ENCODE peak calls at places on chromosomes 16 and 17, in ten cellular contexts. One of them, this sample, is unnamed.

GRCh38 chr16:47018223-47018891 is 44.9 kb upstream of the DNAJA2 start:
- DNase-seq in caudate nucleus: no peak
- DNase-seq in activated T-helper 2 cell treated with anti-CD3 and anti-CD28 coated beads, Interferon-gamma antibody, Interleukin-2, Interleukin-4, amounts not matched to agents 10 μg/mL and 5 μg/mL and 100 μg/mL, durations not matched to agents 14 hours and 24 hours and 36 hours: peak
- DNase-seq in Panc1: peak
- DNase-seq in IMR-90: peak
- DNase-seq in stomach: peak
- DNase-seq in glomerular endothelial cell: no peak
- DNase-seq in NCI-H446 treated with DMSO at 0.1 percent for 48 hours: no peak
- DNase-seq in CD4-positive, alpha-beta T cell: peak
- DNase-seq in hypothalamus: peak
- DNase-seq in this sample: no peak

GRCh38 chr17:50560185-50560824 is at the start of gene CACNA1G:
- DNase-seq in stomach: peak
- DNase-seq in glomerular endothelial cell: no peak
- DNase-seq in hypothalamus: peak
- DNase-seq in CD4-positive, alpha-beta T cell: peak
- DNase-seq in NCI-H446 treated with DMSO at 0.1 percent for 48 hours: no peak
- DNase-seq in Panc1: no peak
- DNase-seq in IMR-90: peak
- DNase-seq in activated T-helper 2 cell treated with anti-CD3 and anti-CD28 coated beads, Interferon-gamma antibody, Interleukin-2, Interleukin-4, amounts not matched to agents 10 μg/mL and 5 μg/mL and 100 μg/mL, durations not matched to agents 14 hours and 24 hours and 36 hours: peak
- DNase-seq in caudate nucleus: peak
- DNase-seq in this sample: peak

GRCh38 chr16:84281077-84281476 is 13.6 kb upstream of the WFDC1 start:
- DNase-seq in NCI-H446 treated with DMSO at 0.1 percent for 48 hours: no peak
- DNase-seq in glomerular endothelial cell: no peak
- DNase-seq in CD4-positive, alpha-beta T cell: no peak
- DNase-seq in caudate nucleus: peak
- DNase-seq in activated T-helper 2 cell treated with anti-CD3 and anti-CD28 coated beads, Interferon-gamma antibody, Interleukin-2, Interleukin-4, amounts not matched to agents 10 μg/mL and 5 μg/mL and 100 μg/mL, durations not matched to agents 14 hours and 24 hours and 36 hours: no peak
- DNase-seq in IMR-90: peak
- DNase-seq in hypothalamus: no peak
- DNase-seq in stomach: no peak
- DNase-seq in Panc1: no peak
- DNase-seq in this sample: no peak

GRCh38 chr17:39683295-39683939 is 4.4 kb downstream of the PGAP3 start:
- DNase-seq in CD4-positive, alpha-beta T cell: no peak
- DNase-seq in Panc1: no peak
- DNase-seq in hypothalamus: no peak
- DNase-seq in activated T-helper 2 cell treated with anti-CD3 and anti-CD28 coated beads, Interferon-gamma antibody, Interleukin-2, Interleukin-4, amounts not matched to agents 10 μg/mL and 5 μg/mL and 100 μg/mL, durations not matched to agents 14 hours and 24 hours and 36 hours: no peak
- DNase-seq in NCI-H446 treated with DMSO at 0.1 percent for 48 hours: no peak
- DNase-seq in caudate nucleus: no peak
- DNase-seq in IMR-90: no peak
- DNase-seq in glomerular endothelial cell: no peak
- DNase-seq in stomach: no peak
- DNase-seq in this sample: no peak

GRCh38 chr16:85113168-85113733 is 979 bp upstream of the CIBAR2 start:
- DNase-seq in Panc1: no peak
- DNase-seq in hypothalamus: no peak
- DNase-seq in activated T-helper 2 cell treated with anti-CD3 and anti-CD28 coated beads, Interferon-gamma antibody, Interleukin-2, Interleukin-4, amounts not matched to agents 10 μg/mL and 5 μg/mL and 100 μg/mL, durations not matched to agents 14 hours and 24 hours and 36 hours: no peak
- DNase-seq in stomach: no peak
- DNase-seq in caudate nucleus: no peak
- DNase-seq in IMR-90: no peak
- DNase-seq in glomerular endothelial cell: no peak
- DNase-seq in CD4-positive, alpha-beta T cell: no peak
- DNase-seq in NCI-H446 treated with DMSO at 0.1 percent for 48 hours: no peak
- DNase-seq in this sample: no peak

GRCh38 chr16:55469821-55470532 is 9.0 kb upstream of the MMP2 start:
- DNase-seq in caudate nucleus: no peak
- DNase-seq in hypothalamus: no peak
- DNase-seq in IMR-90: no peak
- DNase-seq in activated T-helper 2 cell treated with anti-CD3 and anti-CD28 coated beads, Interferon-gamma antibody, Interleukin-2, Interleukin-4, amounts not matched to agents 10 μg/mL and 5 μg/mL and 100 μg/mL, durations not matched to agents 14 hours and 24 hours and 36 hours: no peak
- DNase-seq in Panc1: no peak
- DNase-seq in stomach: no peak
- DNase-seq in CD4-positive, alpha-beta T cell: no peak
- DNase-seq in glomerular endothelial cell: no peak
- DNase-seq in NCI-H446 treated with DMSO at 0.1 percent for 48 hours: no peak
- DNase-seq in this sample: no peak

GRCh38 chr16:75351183-75351582 is 82.1 kb downstream of the CFDP1 start:
- DNase-seq in glomerular endothelial cell: peak
- DNase-seq in caudate nucleus: no peak
- DNase-seq in CD4-positive, alpha-beta T cell: no peak
- DNase-seq in activated T-helper 2 cell treated with anti-CD3 and anti-CD28 coated beads, Interferon-gamma antibody, Interleukin-2, Interleukin-4, amounts not matched to agents 10 μg/mL and 5 μg/mL and 100 μg/mL, durations not matched to agents 14 hours and 24 hours and 36 hours: no peak
- DNase-seq in NCI-H446 treated with DMSO at 0.1 percent for 48 hours: no peak
- DNase-seq in hypothalamus: no peak
- DNase-seq in stomach: no peak
- DNase-seq in IMR-90: peak
- DNase-seq in Panc1: peak
- DNase-seq in this sample: no peak

GRCh38 chr16:70466812-70467090 is 12.4 kb downstream of the FCSK start:
- DNase-seq in stomach: no peak
- DNase-seq in caudate nucleus: no peak
- DNase-seq in hypothalamus: no peak
- DNase-seq in IMR-90: no peak
- DNase-seq in glomerular endothelial cell: no peak
- DNase-seq in Panc1: no peak
- DNase-seq in NCI-H446 treated with DMSO at 0.1 percent for 48 hours: no peak
- DNase-seq in CD4-positive, alpha-beta T cell: no peak
- DNase-seq in activated T-helper 2 cell treated with anti-CD3 and anti-CD28 coated beads, Interferon-gamma antibody, Interleukin-2, Interleukin-4, amounts not matched to agents 10 μg/mL and 5 μg/mL and 100 μg/mL, durations not matched to agents 14 hours and 24 hours and 36 hours: no peak
- DNase-seq in this sample: no peak

GRCh38 chr16:57150682-57151330 is 35.0 kb downstream of the PSME3IP1 start:
- DNase-seq in caudate nucleus: no peak
- DNase-seq in CD4-positive, alpha-beta T cell: no peak
- DNase-seq in IMR-90: peak
- DNase-seq in stomach: peak
- DNase-seq in Panc1: no peak
- DNase-seq in glomerular endothelial cell: no peak
- DNase-seq in NCI-H446 treated with DMSO at 0.1 percent for 48 hours: no peak
- DNase-seq in hypothalamus: no peak
- DNase-seq in activated T-helper 2 cell treated with anti-CD3 and anti-CD28 coated beads, Interferon-gamma antibody, Interleukin-2, Interleukin-4, amounts not matched to agents 10 μg/mL and 5 μg/mL and 100 μg/mL, durations not matched to agents 14 hours and 24 hours and 36 hours: no peak
- DNase-seq in this sample: no peak

GRCh38 chr17:19309701-19310100 is 52.8 kb downstream of the B9D1 start:
- DNase-seq in stomach: no peak
- DNase-seq in caudate nucleus: no peak
- DNase-seq in hypothalamus: no peak
- DNase-seq in CD4-positive, alpha-beta T cell: no peak
- DNase-seq in IMR-90: no peak
- DNase-seq in Panc1: no peak
- DNase-seq in glomerular endothelial cell: no peak
- DNase-seq in activated T-helper 2 cell treated with anti-CD3 and anti-CD28 coated beads, Interferon-gamma antibody, Interleukin-2, Interleukin-4, amounts not matched to agents 10 μg/mL and 5 μg/mL and 100 μg/mL, durations not matched to agents 14 hours and 24 hours and 36 hours: no peak
- DNase-seq in NCI-H446 treated with DMSO at 0.1 percent for 48 hours: no peak
- DNase-seq in this sample: no peak

GRCh38 chr16:28219283-28219682 is 7.5 kb upstream of the XPO6 start:
- DNase-seq in glomerular endothelial cell: no peak
- DNase-seq in hypothalamus: no peak
- DNase-seq in IMR-90: peak
- DNase-seq in Panc1: no peak
- DNase-seq in CD4-positive, alpha-beta T cell: no peak
- DNase-seq in NCI-H446 treated with DMSO at 0.1 percent for 48 hours: no peak
- DNase-seq in caudate nucleus: no peak
- DNase-seq in activated T-helper 2 cell treated with anti-CD3 and anti-CD28 coated beads, Interferon-gamma antibody, Interleukin-2, Interleukin-4, amounts not matched to agents 10 μg/mL and 5 μg/mL and 100 μg/mL, durations not matched to agents 14 hours and 24 hours and 36 hours: no peak
- DNase-seq in stomach: no peak
- DNase-seq in this sample: no peak

GRCh38 chr17:9239260-9239820 is 218.0 kb downstream of the NTN1 start:
- DNase-seq in stomach: peak
- DNase-seq in NCI-H446 treated with DMSO at 0.1 percent for 48 hours: no peak
- DNase-seq in glomerular endothelial cell: no peak
- DNase-seq in activated T-helper 2 cell treated with anti-CD3 and anti-CD28 coated beads, Interferon-gamma antibody, Interleukin-2, Interleukin-4, amounts not matched to agents 10 μg/mL and 5 μg/mL and 100 μg/mL, durations not matched to agents 14 hours and 24 hours and 36 hours: no peak
- DNase-seq in CD4-positive, alpha-beta T cell: no peak
- DNase-seq in Panc1: no peak
- DNase-seq in hypothalamus: no peak
- DNase-seq in caudate nucleus: no peak
- DNase-seq in IMR-90: no peak
- DNase-seq in this sample: no peak

GRCh38 chr16:28977703-28978641 is 3.4 kb downstream of the SPNS1 start:
- DNase-seq in Panc1: peak
- DNase-seq in glomerular endothelial cell: no peak
- DNase-seq in CD4-positive, alpha-beta T cell: no peak
- DNase-seq in activated T-helper 2 cell treated with anti-CD3 and anti-CD28 coated beads, Interferon-gamma antibody, Interleukin-2, Interleukin-4, amounts not matched to agents 10 μg/mL and 5 μg/mL and 100 μg/mL, durations not matched to agents 14 hours and 24 hours and 36 hours: no peak
- DNase-seq in hypothalamus: no peak
- DNase-seq in IMR-90: no peak
- DNase-seq in stomach: no peak
- DNase-seq in NCI-H446 treated with DMSO at 0.1 percent for 48 hours: no peak
- DNase-seq in caudate nucleus: no peak
- DNase-seq in this sample: no peak

This sample was measured in substantia nigra.